ENCODE peak calls at places on chromosomes 5 and 9, in seven cellular contexts. P, W, Q, N, F, O and B are unnamed samples.

GRCh38 chr9:16247188-16247875 is 623.1 kb downstream of the BNC2 start:
- DNase-seq in P (no peak), W (no peak), Q (no peak), N (no peak), F (no peak), O (peak; percentile 81), B (no peak)

GRCh38 chr5:179416114-179416730 is 71.0 kb upstream of the ADAMTS2 start:
- DNase-seq in P (no peak), W (no peak), Q (no peak), N (no peak), F (no peak), O (no peak), B (no peak)

GRCh38 chr5:6404129-6404528 is 25.8 kb upstream of the MED10 start:
- DNase-seq in P (no peak), W (no peak), Q (no peak), N (no peak), F (no peak), O (peak; percentile 41), B (no peak)

GRCh38 chr5:100517301-100517974 is 17.7 kb upstream of the FAM174A start:
- DNase-seq in P (peak; percentile 45), W (peak; percentile 21), Q (no peak), N (no peak), F (no peak), O (no peak), B (no peak)

GRCh38 chr5:115418788-115419187 is 122.3 kb upstream of the CCDC112 start:
- DNase-seq in P (no peak), W (peak; percentile 12), Q (no peak), N (no peak), F (no peak), O (no peak), B (no peak)

GRCh38 chr5:141742866-141743651 is 61.0 kb upstream of the ARAP3 start:
- DNase-seq in P (no peak), W (peak; percentile 22), Q (no peak), N (no peak), F (peak; percentile 67), O (peak; percentile 23), B (no peak)

GRCh38 chr9:101736723-101737122 is 1.7 kb downstream of the GRIN3A start:
- DNase-seq in P (no peak), W (peak; percentile 17), Q (no peak), N (peak; percentile 10), F (no peak), O (no peak), B (no peak)

GRCh38 chr5:74372051-74372450 is 268.5 kb downstream of the ENC1 start:
- DNase-seq in P (no peak), W (no peak), Q (no peak), N (no peak), F (no peak), O (no peak), B (no peak)

GRCh38 chr5:158943057-158943456 is 156.7 kb downstream of the EBF1 start:
- DNase-seq in P (no peak), W (peak; percentile 11), Q (peak; percentile 34), N (no peak), F (no peak), O (peak; percentile 91), B (peak; percentile 36)

GRCh38 chr5:177491429-177491945 is 5.9 kb downstream of the PDLIM7 start:
- DNase-seq in P (no peak), W (peak; percentile 29), Q (peak; percentile 48), N (no peak), F (peak; percentile 81), O (no peak), B (no peak)

GRCh38 chr5:78972654-78973428 is 12.3 kb downstream of the ARSB start:
- DNase-seq in P (no peak), W (peak; percentile 68), Q (peak; percentile 50), N (peak; percentile 13), F (no peak), O (peak; percentile 67), B (peak; percentile 47)

GRCh38 chr9:109409998-109410397 is 88.1 kb downstream of the PTPN3 start:
- DNase-seq in P (no peak), W (peak; percentile 15), Q (no peak), N (no peak), F (no peak), O (no peak), B (no peak)

GRCh38 chr9:84297162-84297821 is 43.3 kb downstream of the SLC28A3 start:
- DNase-seq in P (no peak), W (no peak), Q (no peak), N (no peak), F (no peak), O (peak; percentile 84), B (no peak)

GRCh38 chr5:132094393-132095076 is 20.9 kb downstream of the CSF2 start:
- DNase-seq in P (no peak), W (no peak), Q (no peak), N (no peak), F (peak; percentile 71), O (peak; percentile 99), B (no peak)

GRCh38 chr5:88680253-88681132 is 202.5 kb downstream of the MEF2C start:
- DNase-seq in P (peak; percentile 81), W (peak; percentile 76), Q (peak; percentile 65), N (peak; percentile 61), F (peak; percentile 93), O (peak; percentile 14), B (peak; percentile 54)

GRCh38 chr9:69496803-69497450 is 171.9 kb downstream of the ENTREP1 start:
- DNase-seq in P (no peak), W (no peak), Q (no peak), N (no peak), F (no peak), O (no peak), B (no peak)

GRCh38 chr5:146340260-146341081 is 1.8 kb downstream of the POU4F3 start:
- DNase-seq in P (no peak), W (peak; percentile 74), Q (peak; percentile 31), N (peak; percentile 55), F (no peak), O (peak; percentile 60), B (peak; percentile 32)

GRCh38 chr5:159402328-159402727 is 72.0 kb upstream of the IL12B start:
- DNase-seq in P (no peak), W (peak; percentile 25), Q (no peak), N (no peak), F (no peak), O (no peak), B (no peak)

GRCh38 chr5:39479537-39479936 is 54.8 kb upstream of the DAB2 start:
- DNase-seq in P (no peak), W (no peak), Q (no peak), N (no peak), F (no peak), O (no peak), B (no peak)

GRCh38 chr9:94134629-94135028 is 50.4 kb downstream of the PTPDC1 start:
- DNase-seq in P (no peak), W (no peak), Q (no peak), N (no peak), F (no peak), O (no peak), B (no peak)

GRCh38 chr9:108057421-108058136 is 568.0 kb upstream of the KLF4 start:
- DNase-seq in P (no peak), W (no peak), Q (peak; percentile 59), N (no peak), F (no peak), O (peak; percentile 98), B (no peak)

GRCh38 chr5:31626604-31627234 is 12.2 kb upstream of the PDZD2 start:
- DNase-seq in P (no peak), W (no peak), Q (no peak), N (no peak), F (no peak), O (no peak), B (no peak)

GRCh38 chr5:31635446-31635845 is 3.5 kb upstream of the PDZD2 start:
- DNase-seq in P (no peak), W (no peak), Q (no peak), N (no peak), F (no peak), O (no peak), B (no peak)

GRCh38 chr5:31626156-31626555 is 12.8 kb upstream of the PDZD2 start:
- DNase-seq in P (no peak), W (peak; percentile 72), Q (no peak), N (peak; percentile 54), F (no peak), O (no peak), B (no peak)

GRCh38 chr5:31632460-31632859 is 6.5 kb upstream of the PDZD2 start:
- DNase-seq in P (no peak), W (no peak), Q (no peak), N (no peak), F (no peak), O (no peak), B (no peak)

DNA sequence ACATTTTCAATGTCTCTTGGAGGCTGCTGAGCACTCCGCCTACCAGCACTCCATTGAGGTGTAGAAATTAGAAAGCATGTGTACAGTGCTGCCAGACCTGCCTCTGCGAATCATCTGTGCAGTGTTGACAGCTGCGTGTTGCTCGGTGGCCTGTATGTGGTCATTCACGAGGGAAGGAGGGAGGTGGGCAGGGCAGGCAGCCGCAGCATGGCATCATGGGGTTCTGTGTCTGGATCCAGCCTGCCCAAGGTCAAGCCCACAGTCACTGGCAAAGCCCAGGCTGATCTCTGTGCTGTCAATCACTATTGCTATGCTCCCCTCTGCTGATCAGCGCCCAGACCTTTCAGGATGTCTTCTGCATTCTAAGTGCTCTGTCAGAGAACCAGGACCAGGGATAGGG is 8.0 kb upstream of the PDZD2 start:
- DNase-seq in P (no peak), W (peak; percentile 13), Q (no peak), N (peak; percentile 82), F (no peak), O (no peak), B (no peak)
- H3K27me3 ChIP-seq in P (no peaks in the 10 kb centered on the region), W (no peaks in the 10 kb centered on the region), Q (no peaks in the 10 kb centered on the region), N (no peaks in the 10 kb centered on the region), F (no peaks in the 10 kb centered on the region), O (peaks cover 7% of the 10 kb centered on the region), B (no peaks in the 10 kb centered on the region)

GRCh38 chr5:31719988-31720387 is 81.1 kb downstream of the PDZD2 start:
- DNase-seq in P (no peak), W (no peak), Q (no peak), N (no peak), F (no peak), O (no peak), B (no peak)
- TF ChIP-seq POLR2A in P (no peak), W (no peak), Q (no peak), N (no peak), F (no peak), O (no peak), B (no peak)

GRCh38 chr5:124729687-124730359 is 16.6 kb downstream of the ZNF608 start:
- DNase-seq in P (no peak), W (no peak), Q (no peak), N (no peak), F (no peak), O (no peak), B (no peak)

GRCh38 chr5:124730381-124730780 is 16.1 kb downstream of the ZNF608 start:
- DNase-seq in P (no peak), W (no peak), Q (no peak), N (no peak), F (no peak), O (no peak), B (no peak)

GRCh38 chr5:124726631-124727362 is 19.6 kb downstream of the ZNF608 start:
- DNase-seq in P (no peak), W (no peak), Q (no peak), N (no peak), F (no peak), O (no peak), B (no peak)

GRCh38 chr5:124725622-124726258 is 20.7 kb downstream of the ZNF608 start:
- DNase-seq in P (no peak), W (no peak), Q (no peak), N (no peak), F (no peak), O (no peak), B (no peak)

GRCh38 chr5:124728331-124729307 is 17.8 kb downstream of the ZNF608 start:
- DNase-seq in P (no peak), W (no peak), Q (no peak), N (no peak), F (no peak), O (no peak), B (no peak)
- H3K4me1 ChIP-seq in P (no peaks in the 10 kb centered on the region), W (peaks cover 55% of the 10 kb centered on the region), Q (no peaks in the 10 kb centered on the region), N (no peaks in the 10 kb centered on the region), F (no peaks in the 10 kb centered on the region), O (peaks cover 6% of the 10 kb centered on the region), B (no peaks in the 10 kb centered on the region)

GRCh38 chr9:133654736-133655657 is 18.8 kb downstream of the DBH start:
- DNase-seq in P (no peak), W (no peak), Q (no peak), N (no peak), F (no peak), O (no peak), B (no peak)
- H3K27me3 ChIP-seq in P (no peaks in the 10 kb centered on the region), W (no peaks in the 10 kb centered on the region), Q (peaks cover 7% of the 10 kb centered on the region), N (peaks cover 46% of the 10 kb centered on the region), F (peaks cover 36% of the 10 kb centered on the region), O (peaks cover 42% of the 10 kb centered on the region), B (peaks cover 77% of the 10 kb centered on the region)